ENCODE peak calls at places on chromosomes 13 and 19, in six cellular contexts. J is A172, E is ACHN, G is AG04449, R is RPMI8226, F is NCI-H2081. Y is an unnamed sample.

GRCh38 chr19:51417107-51417806 is at the start of gene SIGLEC10:
- DNase-seq in J (no peak), R (peak), G (no peak), E (no peak), F (no peak), Y (no peak)

GRCh38 chr19:49261602-49262001 is 63.4 kb downstream of the SLC6A16 start:
- DNase-seq in G (no peak), R (no peak), E (no peak), J (no peak), F (no peak), Y (no peak)

GRCh38 chr19:10961763-10962536 is 1.1 kb downstream of the SMARCA4 start:
- DNase-seq in G (no peak), F (no peak), J (no peak), E (peak), R (no peak), Y (no peak)

GRCh38 chr19:43463381-43464088 is 1.9 kb downstream of the LYPD3 start:
- DNase-seq in R (peak), G (no peak), F (peak), E (peak), J (peak), Y (no peak)

GRCh38 chr13:20148501-20149183 is 12.2 kb downstream of the GJA3 start:
- DNase-seq in F (no peak), J (no peak), R (no peak), G (no peak), E (no peak), Y (no peak)

GRCh38 chr19:50708179-50708879 is 11.3 kb downstream of the SHANK1 start:
- DNase-seq in R (peak), E (no peak), J (no peak), G (no peak), F (no peak), Y (no peak)

GRCh38 chr19:38049105-38049649 is 142.2 kb downstream of the SIPA1L3 start:
- DNase-seq in G (no peak), J (peak), E (no peak), F (no peak), R (peak), Y (no peak)

GRCh38 chr19:32570081-32570785 is 10.8 kb upstream of the PDCD5 start:
- DNase-seq in J (peak), G (peak), F (peak), E (peak), R (peak), Y (no peak)

GRCh38 chr19:14517840-14518505 is at the start of gene DNAJB1:
- DNase-seq in G (no peak), J (peak), E (peak), R (peak), F (peak), Y (peak)

GRCh38 chr19:50515168-50515561 is 1.5 kb upstream of the ASPDH start:
- DNase-seq in F (no peak), R (no peak), E (no peak), J (no peak), G (no peak), Y (no peak)

GRCh38 chr13:109344552-109345157 is 441.7 kb downstream of the IRS2 start:
- DNase-seq in J (peak), R (no peak), G (no peak), F (no peak), E (peak), Y (peak)

GRCh38 chr19:12748489-12748888 is 3.1 kb upstream of the BEST2 start:
- DNase-seq in G (no peak), R (no peak), J (no peak), E (no peak), F (no peak), Y (no peak)

GRCh38 chr13:33250594-33250993 is 35.0 kb downstream of the STARD13 start:
- DNase-seq in E (no peak), R (no peak), G (no peak), J (no peak), F (no peak), Y (no peak)

GRCh38 chr13:46010148-46010547 is 42.4 kb downstream of the ZC3H13 start:
- DNase-seq in R (no peak), G (no peak), E (peak), J (peak), F (no peak), Y (no peak)

GRCh38 chr19:3471954-3472655 is 8.2 kb downstream of the SMIM24 start:
- DNase-seq in F (no peak), R (peak), E (peak), J (no peak), G (no peak), Y (no peak)

GRCh38 chr13:113635709-113636108 is 22.3 kb downstream of the ATP4B start:
- DNase-seq in J (no peak), E (no peak), R (no peak), F (no peak), G (no peak), Y (no peak)

GRCh38 chr19:3194063-3194702 is 8.5 kb downstream of the NCLN start:
- DNase-seq in J (no peak), G (no peak), E (no peak), F (no peak), R (no peak), Y (no peak)

GRCh38 chr13:83449666-83450395 is 432.4 kb downstream of the SLITRK1 start:
- DNase-seq in F (no peak), J (peak), R (no peak), G (peak), E (no peak), Y (no peak)

GRCh38 chr13:30734434-30734833 is 909 bp upstream of the ALOX5AP start:
- DNase-seq in R (no peak), G (no peak), E (peak), F (no peak), J (peak), Y (peak)

GRCh38 chr13:52852444-52852843 is 4.0 kb upstream of the PCDH8 start:
- DNase-seq in F (peak), J (no peak), G (no peak), R (no peak), E (no peak), Y (no peak)

GRCh38 chr19:31350693-31351211 is 1.5 kb upstream of the TSHZ3 start:
- DNase-seq in F (no peak), J (no peak), G (no peak), E (peak), R (no peak), Y (no peak)

GRCh38 chr13:60169239-60170031 is 5.7 kb upstream of the DIAPH3 start:
- DNase-seq in R (no peak), F (no peak), J (no peak), E (no peak), G (no peak), Y (no peak)

GRCh38 chr19:46975011-46975917 is 44.4 kb upstream of the NPAS1 start:
- DNase-seq in E (peak), G (no peak), J (no peak), F (no peak), R (no peak), Y (peak)

GRCh38 chr13:98216135-98216565 is 39.1 kb upstream of the RNF113B start:
- DNase-seq in E (peak), G (no peak), F (no peak), R (no peak), J (peak), Y (peak)

GRCh38 chr19:35908977-35909683 is 1.0 kb upstream of the TYROBP start:
- DNase-seq in G (no peak), J (no peak), E (no peak), R (peak), F (no peak), Y (no peak)

Y was measured in RCC 7860.